ENCODE peak calls at places on chromosomes 13 and 19, in five cellular contexts. P is psoas muscle, X is left lung, R is hepatocyte, D is right lobe of liver. G is an unnamed sample.

GRCh38 chr19:45164577-45165335 is 4.0 kb upstream of the NKPD1 start:
- DNase-seq in P (peak; percentile 40), X (peak; percentile 85), R (peak; percentile 88), D (peak; percentile 47), G (no peak)

GRCh38 chr13:83215627-83216026 is 666.6 kb downstream of the SLITRK1 start:
- DNase-seq in P (no peak), X (no peak), R (no peak), D (no peak), G (no peak)

GRCh38 chr13:28059214-28059613 is 41.2 kb downstream of the FLT3 start:
- DNase-seq in P (no peak), X (no peak), R (peak; percentile 17), D (peak; percentile 66), G (no peak)

GRCh38 chr19:10412257-10412977 is 7.9 kb upstream of the PDE4A start:
- DNase-seq in P (no peak), X (no peak), R (no peak), D (no peak), G (no peak)

GRCh38 chr19:48644839-48645651 is 942 bp downstream of the CA11 start:
- DNase-seq in P (peak; percentile 73), X (peak; percentile 76), R (peak; percentile 85), D (peak; percentile 58), G (no peak)

GRCh38 chr13:80237646-80238045 is 103.3 kb downstream of the SPRY2 start:
- DNase-seq in P (no peak), X (no peak), R (no peak), D (no peak), G (no peak)

GRCh38 chr19:32933571-32933970 is 38.2 kb downstream of the CEP89 start:
- DNase-seq in P (no peak), X (no peak), R (no peak), D (no peak), G (no peak)

GRCh38 chr19:44753932-44754742 is 5.6 kb downstream of the BCL3 start:
- DNase-seq in P (peak; percentile 96), X (peak; percentile 95), R (peak; percentile 92), D (peak; percentile 98), G (peak; percentile 79)

GRCh38 chr19:1560281-1560882 is 7.7 kb downstream of the MEX3D start:
- DNase-seq in P (no peak), X (no peak), R (no peak), D (no peak), G (no peak)

GRCh38 chr13:66501187-66501586 is 728.9 kb downstream of the PCDH9 start:
- DNase-seq in P (no peak), X (no peak), R (no peak), D (no peak), G (no peak)

GRCh38 chr19:44822177-44822576 is 13.3 kb downstream of the BCAM start:
- DNase-seq in P (no peak), X (no peak), R (no peak), D (no peak), G (no peak)

GRCh38 chr13:113860579-113861432 is 3.1 kb downstream of the GAS6 start:
- DNase-seq in P (no peak), X (peak; percentile 64), R (peak; percentile 82), D (no peak), G (no peak)

GRCh38 chr13:78827471-78827870 is 168.5 kb upstream of the OBI1 start:
- DNase-seq in P (no peak), X (no peak), R (no peak), D (no peak), G (no peak)

GRCh38 chr19:19997656-19998268 is 41.5 kb downstream of the ZNF682 start:
- DNase-seq in P (peak; percentile 14), X (no peak), R (no peak), D (no peak), G (no peak)

GRCh38 chr13:31073859-31074718 is 87.6 kb downstream of the HSPH1 start:
- DNase-seq in P (no peak), X (no peak), R (peak; percentile 62), D (no peak), G (no peak)

GRCh38 chr19:55118401-55118991 is 1.1 kb upstream of the PPP1R12C start:
- DNase-seq in P (peak; percentile 54), X (peak; percentile 76), R (peak; percentile 55), D (peak; percentile 57), G (no peak)

GRCh38 chr19:4969772-4970531 is 1.0 kb downstream of the KDM4B start:
- DNase-seq in P (no peak), X (no peak), R (no peak), D (no peak), G (no peak)

GRCh38 chr19:13165091-13165997 is 15.1 kb downstream of the IER2 start:
- DNase-seq in P (no peak), X (no peak), R (peak; percentile 39), D (no peak), G (no peak)

GRCh38 chr13:113884821-113885220 is 20.9 kb upstream of the GAS6 start:
- DNase-seq in P (no peak), X (no peak), R (no peak), D (no peak), G (no peak)

GRCh38 chr19:33819875-33820781 is 23.5 kb downstream of the KCTD15 start:
- DNase-seq in P (peak; percentile 82), X (peak; percentile 89), R (peak; percentile 74), D (peak; percentile 82), G (no peak)

GRCh38 chr19:55305491-55305890 is 19.6 kb downstream of the TMEM150B start:
- DNase-seq in P (peak; percentile 30), X (no peak), R (no peak), D (no peak), G (no peak)

GRCh38 chr13:112908342-112908741 is 60.7 kb upstream of the MCF2L start:
- DNase-seq in P (no peak), X (no peak), R (no peak), D (no peak), G (no peak)

GRCh38 chr19:10864538-10864899 is 6.8 kb upstream of the CARM1 start:
- DNase-seq in P (peak; percentile 86), X (peak; percentile 87), R (peak; percentile 89), D (peak; percentile 86), G (no peak)

GRCh38 chr19:33796164-33797100 is at the start of gene KCTD15:
- DNase-seq in P (peak; percentile 52), X (no peak), R (peak; percentile 68), D (peak; percentile 53), G (no peak)

GRCh38 chr13:39273953-39274352 is 235.7 kb downstream of the NHLRC3 start:
- DNase-seq in P (no peak), X (no peak), R (peak; percentile 42), D (peak; percentile 24), G (no peak)

GRCh38 chr19:1291761-1292418 is 6.2 kb downstream of the EFNA2 start:
- DNase-seq in P (no peak), X (no peak), R (peak; percentile 65), D (peak; percentile 70), G (no peak)

GRCh38 chr19:16920816-16921529 is 32.2 kb downstream of the F2RL3 start:
- DNase-seq in P (peak; percentile 43), X (no peak), R (peak; percentile 54), D (no peak), G (no peak)

GRCh38 chr19:18007605-18007938 is 398 bp upstream of the ARRDC2 start:
- DNase-seq in P (no peak), X (no peak), R (no peak), D (no peak), G (no peak)
- H3K27ac ChIP-seq in P (peak overlapping the region; percentile 97), X (peak overlapping the region; percentile 74), R (peak overlapping the region; percentile 3), D (peak overlapping the region; percentile 94), G (peak overlapping the region; percentile 94)

DNA sequence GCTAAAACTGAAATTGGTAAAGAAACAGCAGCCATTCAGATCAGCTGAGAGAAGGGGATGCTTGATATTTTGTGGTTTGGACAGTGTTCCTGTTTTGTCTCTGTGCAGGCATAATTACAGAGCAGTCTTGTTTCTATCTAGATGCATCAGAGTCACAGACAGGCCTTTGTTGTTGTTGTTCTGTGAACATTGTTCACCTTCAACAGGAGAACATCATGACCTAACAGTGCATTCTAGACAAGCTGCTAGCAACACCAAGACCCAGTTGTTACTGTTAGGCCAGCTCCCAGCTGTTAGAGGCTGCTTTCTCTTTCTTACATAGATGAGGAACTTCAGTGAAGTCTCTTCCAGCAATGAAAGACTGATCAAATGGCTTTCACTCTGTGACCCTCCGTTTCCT is 8.5 kb upstream of the LSR start:
- DNase-seq in P (no peak), X (no peak), R (no peak), D (no peak), G (no peak)
- H3K4me1 ChIP-seq in P (no peaks in the 10 kb centered on the region), X (no peaks in the 10 kb centered on the region), R (no peaks in the 10 kb centered on the region), D (no peaks in the 10 kb centered on the region), G (no peaks in the 10 kb centered on the region)

GRCh38 chr13:110869805-110870706 is 44.8 kb downstream of the ANKRD10 start:
- DNase-seq in P (peak; percentile 93), X (peak; percentile 94), R (peak; percentile 91), D (peak; percentile 77), G (peak; percentile 57)
- H3K27ac ChIP-seq in P (peak overlapping the region; percentile 100), X (peak overlapping the region; percentile 81), R (peak overlapping the region; percentile 84), D (peak overlapping the region; percentile 49), G (peak overlapping the region; percentile 90)

DNA sequence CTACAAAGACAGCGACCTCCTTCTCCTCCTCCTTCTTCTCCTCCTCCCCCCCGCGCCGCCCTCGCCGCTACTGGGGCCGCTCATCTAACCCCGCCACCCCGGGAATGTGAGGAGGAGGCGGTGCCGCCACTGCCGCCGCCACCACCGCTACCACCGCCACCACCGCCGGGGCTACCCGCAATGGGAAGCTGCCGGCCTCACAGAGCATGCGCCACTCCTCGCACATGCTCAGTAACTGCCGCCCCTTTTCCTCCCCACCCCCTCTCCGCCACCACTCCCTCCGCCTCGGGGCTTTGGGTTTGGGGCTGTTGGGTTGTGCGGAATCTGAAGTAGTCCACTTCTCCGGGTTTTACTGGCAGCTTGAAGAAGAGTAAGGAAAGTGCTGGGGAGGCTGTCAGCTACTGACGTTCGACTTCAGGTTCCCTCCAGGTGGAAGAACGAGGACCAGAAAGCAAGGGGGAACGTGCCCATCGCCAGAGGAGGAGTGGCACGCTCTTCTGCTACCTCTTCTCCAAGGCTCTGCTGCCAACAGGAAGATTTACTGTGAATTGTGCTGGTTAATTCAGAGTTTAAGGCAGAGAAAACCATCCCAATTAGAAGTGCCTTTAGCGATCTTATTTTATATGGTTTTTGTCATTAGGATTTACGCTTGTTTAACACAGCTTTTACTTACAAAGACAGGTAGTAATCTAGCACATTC is at the start of gene MYCBP2:
- DNase-seq in P (peak; percentile 96), X (peak; percentile 97), R (peak; percentile 98), D (peak; percentile 97), G (peak; percentile 73)
- H3K4me1 ChIP-seq in P (peaks cover 52% of the 10 kb centered on the region), X (peaks cover 45% of the 10 kb centered on the region), R (peaks cover 8% of the 10 kb centered on the region), D (peaks cover 33% of the 10 kb centered on the region), G (peaks cover 63% of the 10 kb centered on the region)

GRCh38 chr13:24624363-24624762 is 55.8 kb upstream of the ATP12A start:
- DNase-seq in P (no peak), X (no peak), R (no peak), D (no peak), G (no peak)

GRCh38 chr13:24624801-24625231 is 55.4 kb upstream of the ATP12A start:
- DNase-seq in P (no peak), X (no peak), R (no peak), D (no peak), G (no peak)

GRCh38 chr13:24625324-24625723 is 54.9 kb upstream of the ATP12A start:
- DNase-seq in P (no peak), X (no peak), R (no peak), D (no peak), G (no peak)

GRCh38 chr13:24623141-24623665 is 57.0 kb upstream of the ATP12A start:
- DNase-seq in P (no peak), X (no peak), R (no peak), D (no peak), G (no peak)

DNA sequence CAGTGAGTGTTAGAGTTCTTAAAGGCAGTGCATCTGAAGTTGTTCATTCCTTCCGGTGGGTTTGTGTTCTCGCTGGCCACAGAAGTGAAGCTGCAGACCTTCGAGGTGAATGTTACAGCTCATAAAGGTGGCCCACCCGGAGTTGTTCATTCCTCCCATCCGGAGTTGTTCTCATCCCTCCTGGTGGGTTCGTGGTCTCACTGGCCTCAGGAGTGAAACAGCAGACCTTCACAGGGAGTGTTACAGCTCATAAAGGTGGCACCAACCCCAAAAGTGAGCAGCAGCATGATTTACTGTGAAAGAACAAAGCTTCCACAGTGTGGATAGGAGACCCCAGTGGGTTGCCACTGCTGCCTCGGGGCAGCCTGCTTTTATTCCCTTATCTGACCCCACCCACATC is 57.7 kb upstream of the ATP12A start:
- DNase-seq in P (no peak), X (no peak), R (no peak), D (no peak), G (no peak)
- H3K27ac ChIP-seq in P (no peak overlapping the region), X (no peak overlapping the region), R (no peak overlapping the region), D (no peak overlapping the region), G (no peak overlapping the region)